ENCODE peak calls at places on chromosomes 4 and X, in five cellular contexts. O is dorsolateral prefrontal cortex, Y is heart left ventricle, D is astrocyte of the cerebellum, P is cardiac muscle cell. E is an unnamed sample.

GRCh38 chr4:139872274-139872673 is 206.7 kb downstream of the MGST2 start:
- DNase-seq in O (no peak), P (peak), D (peak), Y (no peak), E (peak)

GRCh38 chr4:15466596-15466995 is 3.1 kb upstream of the CC2D2A start:
- DNase-seq in Y (no peak), D (no peak), P (no peak), O (no peak), E (no peak)

GRCh38 chr4:122777846-122778501 is 45.5 kb downstream of the BBS12 start:
- DNase-seq in Y (no peak), P (peak), D (no peak), O (no peak), E (peak)

GRCh38 chr4:15551740-15552446 is 82.2 kb downstream of the CC2D2A start:
- DNase-seq in Y (no peak), D (no peak), P (no peak), O (no peak), E (no peak)

GRCh38 chrX:31333181-31333831 is 261.5 kb upstream of the FTHL17 start:
- DNase-seq in D (peak), O (no peak), Y (no peak), P (peak), E (peak)

GRCh38 chrX:133437356-133437755 is 22.1 kb upstream of the GPC4 start:
- DNase-seq in D (no peak), O (no peak), P (no peak), Y (no peak), E (no peak)

GRCh38 chr4:41465135-41465761 is 72.7 kb upstream of the LIMCH1 start:
- DNase-seq in P (no peak), D (no peak), Y (no peak), O (no peak), E (no peak)

GRCh38 chr4:52573551-52573950 is 85.5 kb downstream of the USP46 start:
- DNase-seq in D (no peak), Y (peak), O (no peak), P (no peak), E (peak)

GRCh38 chr4:184621518-184621917 is 27.7 kb downstream of the CASP3 start:
- DNase-seq in D (no peak), O (no peak), Y (no peak), P (no peak), E (no peak)

GRCh38 chrX:78595901-78596502 is 63.1 kb downstream of the RTL3 start:
- DNase-seq in O (no peak), P (peak), D (no peak), Y (no peak), E (no peak)

GRCh38 chrX:15619053-15619772 is 18.5 kb upstream of the ACE2 start:
- DNase-seq in O (no peak), D (no peak), Y (no peak), P (no peak), E (no peak)

GRCh38 chr4:110049951-110050925 is 137.6 kb downstream of the EGF start:
- DNase-seq in D (peak), Y (no peak), P (peak), O (no peak), E (peak)

GRCh38 chr4:109998867-109999303 is 86.2 kb downstream of the EGF start:
- DNase-seq in Y (no peak), D (peak), O (no peak), P (peak), E (peak)

GRCh38 chr4:83516042-83516772 is 19.7 kb upstream of the GPAT3 start:
- DNase-seq in P (peak), D (peak), O (no peak), Y (no peak), E (peak)

GRCh38 chrX:48648299-48648698 is 35.3 kb upstream of the WAS start:
- DNase-seq in O (no peak), Y (peak), P (peak), D (peak), E (peak)

GRCh38 chrX:119067023-119067739 is 5.6 kb upstream of the CT47C1 start:
- DNase-seq in O (peak), D (peak), P (peak), Y (peak), E (peak)

GRCh38 chr4:172843273-172843672 is 325.3 kb upstream of the GALNT7 start:
- DNase-seq in P (no peak), O (no peak), D (no peak), Y (no peak), E (no peak)

GRCh38 chrX:132058050-132058449 is 34.9 kb downstream of the STK26 start:
- DNase-seq in Y (no peak), D (no peak), O (no peak), P (no peak), E (no peak)

GRCh38 chrX:105618393-105619101 is 203.8 kb upstream of the NRK start:
- DNase-seq in Y (no peak), P (no peak), O (no peak), D (no peak), E (no peak)

GRCh38 chr4:6449746-6450369 is 22.6 kb downstream of the PPP2R2C start:
- DNase-seq in D (no peak), Y (no peak), O (peak), P (no peak), E (no peak)

GRCh38 chr4:56181140-56181950 is 205.9 kb downstream of the AASDH start:
- DNase-seq in D (no peak), P (peak), Y (no peak), O (no peak), E (no peak)

GRCh38 chr4:13347517-13348125 is 136.5 kb downstream of the RAB28 start:
- DNase-seq in P (no peak), O (no peak), D (no peak), Y (no peak), E (peak)

GRCh38 chrX:48468247-48468671 is 1.8 kb downstream of the SLC38A5 start:
- DNase-seq in P (no peak), D (no peak), Y (no peak), O (no peak), E (no peak)

GRCh38 chrX:70508296-70508911 is 63.8 kb downstream of the DLG3 start:
- DNase-seq in Y (no peak), D (no peak), P (peak), O (no peak), E (no peak)

GRCh38 chr4:10029403-10029802 is 8.1 kb upstream of the SLC2A9 start:
- DNase-seq in P (no peak), O (no peak), D (no peak), Y (no peak), E (no peak)

GRCh38 chr4:138090145-138090917 is 151.8 kb downstream of the SLC7A11 start:
- DNase-seq in D (peak), Y (no peak), P (peak), O (no peak), E (peak)

GRCh38 chr4:122764071-122764807 is 31.7 kb downstream of the BBS12 start:
- DNase-seq in O (no peak), P (peak), Y (no peak), D (no peak), E (peak)

GRCh38 chrX:20284992-20285391 is 18.3 kb upstream of the RPS6KA3 start:
- DNase-seq in Y (no peak), D (no peak), P (no peak), O (no peak), E (no peak)

GRCh38 chr4:81459233-81459632 is 12.5 kb downstream of the RASGEF1B start:
- DNase-seq in D (no peak), P (no peak), Y (no peak), O (no peak), E (no peak)

GRCh38 chr4:181854142-181854541 is 389.1 kb upstream of the TENM3 start:
- DNase-seq in D (no peak), O (no peak), P (no peak), Y (no peak), E (no peak)

GRCh38 chrX:40100141-40100536 is 2.4 kb upstream of the BCOR start:
- DNase-seq in P (peak), O (no peak), Y (peak), D (no peak), E (no peak)

GRCh38 chr4:22667332-22667731 is 25.4 kb upstream of the GBA3 start:
- DNase-seq in O (no peak), Y (no peak), P (peak), D (no peak), E (peak)

GRCh38 chr4:141560056-141560455 is 76.3 kb upstream of the IL15 start:
- DNase-seq in D (no peak), Y (no peak), P (no peak), O (no peak), E (no peak)

GRCh38 chrX:53930513-53931380 is 113.5 kb downstream of the PHF8 start:
- DNase-seq in D (peak), P (peak), O (no peak), Y (no peak), E (peak)

GRCh38 chrX:71617742-71618141 is 569 bp downstream of the CXCR3 start:
- DNase-seq in D (no peak), O (no peak), Y (no peak), P (no peak), E (no peak)
- H3K4me3 ChIP-seq in D (no peak), O (no peak), Y (peak), P (no peak), E (no peak)

DNA sequence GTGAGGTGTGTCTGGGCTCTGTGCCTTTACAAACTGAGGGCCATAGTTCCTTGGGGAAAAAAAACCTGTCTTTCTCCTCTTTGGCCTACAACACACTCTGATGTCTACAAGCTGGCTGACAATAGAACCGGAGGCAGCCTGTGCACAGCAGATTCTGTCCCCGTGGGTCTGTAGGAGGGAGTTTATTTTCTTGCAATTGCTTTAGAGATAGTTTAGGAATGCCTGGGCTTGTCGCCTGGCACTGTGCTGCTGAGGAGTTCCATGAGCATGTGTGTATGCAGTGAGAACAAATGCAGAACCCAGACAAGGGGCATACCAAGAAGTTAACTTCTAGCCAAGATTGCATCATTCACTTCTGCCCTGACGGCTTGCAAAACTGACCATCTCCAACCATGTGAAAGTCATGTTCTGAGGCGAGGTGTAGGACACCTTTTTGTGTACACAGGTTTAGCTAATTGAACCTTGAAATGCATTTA is 54.1 kb downstream of the CCNI start:
- DNase-seq in P (peak), Y (peak), D (no peak), O (no peak), E (peak)
- TF ChIP-seq CTCF in P (no peak), Y (no peak), D (no peak), O (no peak), E (no peak)

GRCh38 chr4:186144180-186144579 is 39.7 kb downstream of the FAM149A start:
- DNase-seq in D (peak), O (no peak), Y (no peak), P (peak), E (peak)
- H3K4me3 ChIP-seq in D (peak), O (peak), Y (peak), P (peak), E (peak)

GRCh38 chr4:20287246-20287645 is 35.5 kb downstream of the SLIT2 start:
- DNase-seq in O (no peak), P (no peak), Y (no peak), D (no peak), E (no peak)
- TF ChIP-seq CTCF in O (no peak), P (no peak), Y (no peak), D (no peak), E (no peak)

GRCh38 chrX:44874481-44875184 is 1.6 kb downstream of the KDM6A start:
- DNase-seq in Y (peak), P (peak), O (no peak), D (no peak), E (peak)

GRCh38 chrX:44872319-44872816 is 620 bp upstream of the KDM6A start:
- DNase-seq in D (no peak), Y (no peak), P (peak), O (no peak), E (peak)

GRCh38 chrX:44872817-44873414 is at the start of gene KDM6A:
- DNase-seq in P (peak), O (peak), D (peak), Y (peak), E (peak)

GRCh38 chrX:44873415-44874270 is 655 bp downstream of the KDM6A start:
- DNase-seq in O (peak), Y (peak), P (peak), D (no peak), E (peak)

DNA sequence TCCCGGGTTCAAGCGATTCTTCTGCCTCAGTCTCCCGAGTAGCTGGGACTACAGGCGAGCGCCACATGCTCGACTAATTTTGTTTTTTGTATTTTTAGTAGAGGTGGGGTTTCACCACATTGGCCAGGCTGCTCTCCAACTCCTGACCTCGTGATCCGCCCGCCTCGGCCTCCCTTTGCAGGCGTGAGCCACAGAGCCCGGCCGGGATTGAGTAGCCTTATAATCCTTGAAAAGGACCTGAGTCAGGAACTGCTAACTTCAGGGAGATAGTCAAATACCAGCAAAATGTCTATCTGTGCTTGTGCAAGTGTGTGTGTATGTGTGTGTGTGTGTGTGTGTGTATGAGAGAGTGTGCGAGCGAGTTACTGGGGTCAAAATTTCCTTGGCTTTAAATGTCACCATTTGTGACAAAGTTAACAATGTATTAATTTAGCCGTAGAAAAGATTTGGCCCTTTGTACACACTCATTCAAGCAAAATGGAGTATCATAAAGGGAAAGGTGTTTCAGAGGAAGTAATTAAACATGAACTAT is 1.8 kb upstream of the KDM6A start:
- DNase-seq in O (no peak), Y (peak), D (no peak), P (peak), E (peak)
- H3K4me3 ChIP-seq in O (peak), Y (peak), D (peak), P (peak), E (peak)

GRCh38 chr4:68877555-68877954 is 61.8 kb downstream of the UGT2B10 start:
- DNase-seq in D (no peak), Y (no peak), O (no peak), P (no peak), E (no peak)
- TF ChIP-seq CTCF in D (no peak), Y (no peak), O (no peak), P (no peak), E (no peak)

E was measured in fibroblast of villous mesenchyme.